ENCODE peak calls at places on chromosome 14, in nine cellular contexts. P is body of pancreas, V is PC-3, J is AG04450, C is breast epithelium, T is endodermal cell, H is uterus, B is heart left ventricle, M is transverse colon. Z is an unnamed sample.
A peak's percentile ranks its signal among the peaks of the same experiment; 100 is the strongest.

GRCh38 chr14:39469094-39469710 is 37.0 kb upstream of the FBXO33 start:
- DNase-seq in C (no peak), T (peak; percentile 85), B (no peak), J (no peak), H (no peak), P (no peak), M (peak; percentile 26), V (no peak), Z (peak; percentile 42)

GRCh38 chr14:50318031-50318626 is 6.0 kb downstream of the DMAC2L start:
- DNase-seq in V (peak; percentile 66), H (no peak), T (no peak), B (no peak), C (no peak), J (no peak), M (no peak), P (no peak), Z (no peak)

GRCh38 chr14:67908061-67908767 is 88.6 kb downstream of the RAD51B start:
- DNase-seq in B (no peak), H (no peak), C (no peak), M (no peak), J (no peak), T (no peak), P (no peak), V (no peak), Z (no peak)

GRCh38 chr14:37590096-37590809 is 4.8 kb downstream of the FOXA1 start:
- DNase-seq in P (no peak), V (peak; percentile 55), M (no peak), H (no peak), J (no peak), C (no peak), B (no peak), T (no peak), Z (no peak)

GRCh38 chr14:29643415-29644206 is 284.0 kb downstream of the PRKD1 start:
- DNase-seq in M (no peak), H (no peak), V (no peak), B (no peak), C (no peak), P (no peak), J (no peak), T (no peak), Z (no peak)

GRCh38 chr14:64707661-64708060 is 3.4 kb downstream of the PLEKHG3 start:
- DNase-seq in P (no peak), C (no peak), B (no peak), M (peak; percentile 53), V (peak; percentile 91), H (no peak), J (peak; percentile 53), T (peak; percentile 53), Z (no peak)

GRCh38 chr14:74444866-74445265 is 18.9 kb upstream of the SYNDIG1L start:
- DNase-seq in J (no peak), C (no peak), B (no peak), P (no peak), H (no peak), T (peak; percentile 77), V (no peak), M (no peak), Z (no peak)

GRCh38 chr14:66281036-66281776 is 205.0 kb upstream of the CCDC196 start:
- DNase-seq in B (peak; percentile 42), J (no peak), T (no peak), P (peak; percentile 13), H (peak; percentile 81), M (no peak), C (no peak), V (no peak), Z (no peak)

GRCh38 chr14:74207943-74208342 is 31.3 kb upstream of the VSX2 start:
- DNase-seq in V (peak; percentile 38), C (no peak), H (no peak), J (no peak), P (no peak), B (no peak), M (no peak), T (peak; percentile 81), Z (no peak)

GRCh38 chr14:63986789-63987533 is 134.2 kb downstream of the SYNE2 start:
- DNase-seq in T (no peak), B (no peak), P (no peak), C (no peak), V (peak; percentile 19), H (no peak), M (peak; percentile 19), J (peak; percentile 16), Z (no peak)

GRCh38 chr14:97458302-97459137 is 661.3 kb downstream of the VRK1 start:
- DNase-seq in H (peak; percentile 15), M (peak; percentile 28), C (peak; percentile 19), B (no peak), P (peak; percentile 52), T (peak; percentile 91), J (no peak), V (no peak), Z (no peak)

GRCh38 chr14:106879241-106879640 is 1352.9 kb downstream of the TMEM121 start:
- DNase-seq in J (no peak), H (no peak), V (peak; percentile 35), M (peak; percentile 72), T (no peak), C (no peak), P (peak; percentile 55), B (no peak), Z (peak; percentile 84)

GRCh38 chr14:105196228-105196960 is 15.3 kb upstream of the NUDT14 start:
- DNase-seq in C (no peak), P (no peak), H (no peak), T (peak; percentile 89), B (peak; percentile 74), J (no peak), V (no peak), M (no peak), Z (no peak)

GRCh38 chr14:20499108-20499507 is 6.2 kb upstream of the RNASE10 start:
- DNase-seq in M (no peak), J (no peak), V (peak; percentile 68), H (no peak), B (no peak), P (no peak), T (no peak), C (no peak), Z (no peak)

GRCh38 chr14:76918176-76918750 is 92.1 kb downstream of the LRRC74A start:
- DNase-seq in V (no peak), C (peak; percentile 77), H (peak; percentile 82), P (peak; percentile 75), T (peak; percentile 78), J (peak; percentile 84), B (peak; percentile 85), M (peak; percentile 52), Z (no peak)
- H3K4me3 ChIP-seq in V (peak overlapping the region; percentile 18), C (no peak overlapping the region), H (no peak overlapping the region), P (no peak overlapping the region), T (no peak overlapping the region), J (peak overlapping the region; percentile 23), B (no peak overlapping the region), M (no peak overlapping the region), Z (no peak overlapping the region)

GRCh38 chr14:24337824-24338175 is 2.0 kb downstream of the RIPK3 start:
- DNase-seq in T (no peak), J (no peak), P (no peak), V (no peak), C (no peak), H (no peak), B (no peak), M (no peak), Z (no peak)
- H3K27me3 ChIP-seq in T (peaks cover 98% of the 10 kb centered on the region), J (peaks cover 84% of the 10 kb centered on the region), P (peaks cover 5% of the 10 kb centered on the region), V (no peaks in the 10 kb centered on the region), C (no peaks in the 10 kb centered on the region), H (no peaks in the 10 kb centered on the region), B (no peaks in the 10 kb centered on the region), M (peaks cover 23% of the 10 kb centered on the region), Z (no peaks in the 10 kb centered on the region)

DNA sequence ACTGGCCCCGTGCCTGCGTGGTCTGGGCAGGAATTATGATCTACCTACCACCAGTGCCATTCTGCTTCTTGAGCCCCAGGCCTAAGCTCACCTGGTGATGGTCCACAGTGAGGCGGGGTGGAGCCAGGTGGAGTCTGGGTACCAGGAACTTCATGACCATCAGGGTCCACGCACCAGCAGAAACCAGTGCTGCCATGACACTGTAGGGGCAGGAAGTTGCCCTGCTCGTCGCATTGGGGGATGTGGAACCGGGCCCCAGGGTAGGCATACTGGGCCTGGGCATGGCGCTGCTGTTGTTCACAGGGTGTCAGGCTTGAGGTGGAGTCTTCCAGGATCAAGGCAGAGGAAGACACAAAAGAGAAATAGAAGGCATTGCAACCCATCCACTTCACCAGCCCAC is 29.6 kb downstream of the RTRAF start:
- DNase-seq in C (no peak), P (no peak), J (no peak), B (no peak), V (no peak), M (no peak), T (no peak), H (no peak), Z (no peak)
- H3K4me3 ChIP-seq in C (no peak overlapping the region), P (no peak overlapping the region), J (no peak overlapping the region), B (no peak overlapping the region), V (no peak overlapping the region), M (no peak overlapping the region), T (no peak overlapping the region), H (no peak overlapping the region), Z (no peak overlapping the region)

DNA sequence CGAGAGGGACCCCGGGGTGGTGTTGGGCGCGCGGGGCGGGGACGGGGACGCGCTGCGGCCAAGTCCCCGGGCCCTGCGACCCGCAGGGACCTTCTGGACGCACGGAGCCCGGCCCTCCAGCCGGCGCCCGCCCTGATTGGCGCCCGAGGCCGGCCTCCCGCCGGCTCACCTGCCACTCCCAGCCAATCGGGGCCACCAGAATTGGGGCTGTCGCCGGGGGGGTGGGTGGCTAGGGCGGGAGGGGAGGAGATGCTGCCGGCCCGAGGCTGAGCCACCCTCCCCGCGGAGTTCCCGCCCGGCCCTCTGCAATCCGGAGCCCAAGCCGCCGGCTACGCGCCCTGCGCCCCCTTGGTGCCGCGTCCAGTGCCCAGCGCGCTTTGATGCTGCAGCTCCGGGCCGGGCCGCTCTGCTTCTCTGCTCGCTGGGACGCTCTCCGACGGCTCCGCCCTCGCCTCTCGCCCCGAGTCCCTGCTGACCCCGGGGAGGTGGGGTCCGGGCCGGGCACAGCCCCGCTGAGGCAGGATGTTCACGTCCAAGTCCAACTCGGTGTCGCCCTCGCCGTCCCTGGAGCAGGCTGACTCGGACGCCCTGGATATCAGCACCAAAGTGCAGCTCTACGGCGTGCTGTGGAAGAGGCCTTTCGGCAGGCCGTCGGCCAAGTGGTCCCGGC is at the start of gene PLEKHD1:
- DNase-seq in M (no peak), C (no peak), P (no peak), V (peak; percentile 56), B (no peak), H (no peak), J (no peak), T (peak; percentile 96), Z (peak; percentile 79)
- H3K27me3 ChIP-seq in M (peaks cover 73% of the 10 kb centered on the region), C (peaks cover 6% of the 10 kb centered on the region), P (peaks cover 9% of the 10 kb centered on the region), V (peaks cover 54% of the 10 kb centered on the region), B (peaks cover 14% of the 10 kb centered on the region), H (no peaks in the 10 kb centered on the region), J (peaks cover 68% of the 10 kb centered on the region), T (peaks cover 69% of the 10 kb centered on the region), Z (no peaks in the 10 kb centered on the region)